ENCODE peak calls at places on chromosomes 12 and 14, in six cellular contexts. One of them, this sample, is unnamed.
A peak's percentile ranks its signal among the peaks of the same experiment; 100 is the strongest.

GRCh38 chr14:68297871-68298468 is 478.4 kb downstream of the RAD51B start:
- DNase-seq in WTC11: peak; percentile 28
- DNase-seq in heart left ventricle: no peak
- DNase-seq in breast epithelium: no peak
- DNase-seq in epithelial cell of esophagus: no peak
- DNase-seq in GM23338: peak; percentile 77
- DNase-seq in this sample: no peak

GRCh38 chr14:76936483-76936882 is 92.0 kb downstream of the IRF2BPL start:
- DNase-seq in epithelial cell of esophagus: no peak
- DNase-seq in heart left ventricle: peak; percentile 70
- DNase-seq in WTC11: no peak
- DNase-seq in GM23338: no peak
- DNase-seq in breast epithelium: no peak
- DNase-seq in this sample: no peak

GRCh38 chr12:62817556-62818271 is 117.2 kb downstream of the PPM1H start:
- DNase-seq in heart left ventricle: no peak
- DNase-seq in WTC11: no peak
- DNase-seq in epithelial cell of esophagus: peak; percentile 10
- DNase-seq in breast epithelium: no peak
- DNase-seq in GM23338: no peak
- DNase-seq in this sample: no peak

GRCh38 chr12:120584343-120585149 is 3.3 kb upstream of the POP5 start:
- DNase-seq in breast epithelium: peak; percentile 19
- DNase-seq in WTC11: peak; percentile 71
- DNase-seq in heart left ventricle: peak; percentile 62
- DNase-seq in GM23338: peak; percentile 72
- DNase-seq in epithelial cell of esophagus: peak; percentile 37
- DNase-seq in this sample: peak; percentile 32

GRCh38 chr14:103502877-103503276 is 19.8 kb downstream of the CKB start:
- DNase-seq in epithelial cell of esophagus: no peak
- DNase-seq in GM23338: no peak
- DNase-seq in WTC11: no peak
- DNase-seq in heart left ventricle: no peak
- DNase-seq in breast epithelium: no peak
- DNase-seq in this sample: no peak

GRCh38 chr14:65446159-65446558 is 33.6 kb downstream of the FUT8 start:
- DNase-seq in epithelial cell of esophagus: peak; percentile 62
- DNase-seq in breast epithelium: no peak
- DNase-seq in WTC11: no peak
- DNase-seq in heart left ventricle: no peak
- DNase-seq in GM23338: no peak
- DNase-seq in this sample: no peak

GRCh38 chr14:91354979-91355685 is 62.5 kb downstream of the CCDC88C start:
- DNase-seq in breast epithelium: no peak
- DNase-seq in epithelial cell of esophagus: no peak
- DNase-seq in WTC11: peak; percentile 83
- DNase-seq in GM23338: peak; percentile 82
- DNase-seq in heart left ventricle: no peak
- DNase-seq in this sample: no peak

GRCh38 chr14:50633954-50634353 is 34.2 kb downstream of the SAV1 start:
- DNase-seq in epithelial cell of esophagus: no peak
- DNase-seq in breast epithelium: no peak
- DNase-seq in WTC11: no peak
- DNase-seq in GM23338: no peak
- DNase-seq in heart left ventricle: no peak
- DNase-seq in this sample: no peak

GRCh38 chr12:76643438-76643837 is 83.9 kb upstream of the OSBPL8 start:
- DNase-seq in epithelial cell of esophagus: no peak
- DNase-seq in heart left ventricle: no peak
- DNase-seq in breast epithelium: no peak
- DNase-seq in WTC11: no peak
- DNase-seq in GM23338: no peak
- DNase-seq in this sample: no peak

GRCh38 chr14:68694516-68695235 is 98.2 kb downstream of the ZFP36L1 start:
- DNase-seq in GM23338: no peak
- DNase-seq in WTC11: no peak
- DNase-seq in heart left ventricle: no peak
- DNase-seq in breast epithelium: no peak
- DNase-seq in epithelial cell of esophagus: no peak
- DNase-seq in this sample: no peak

GRCh38 chr14:52913271-52913670 is 37.6 kb downstream of the FERMT2 start:
- DNase-seq in breast epithelium: no peak
- DNase-seq in heart left ventricle: no peak
- DNase-seq in WTC11: no peak
- DNase-seq in epithelial cell of esophagus: no peak
- DNase-seq in GM23338: no peak
- DNase-seq in this sample: no peak

GRCh38 chr12:19575307-19576243 is 136.3 kb downstream of the AEBP2 start:
- DNase-seq in GM23338: no peak
- DNase-seq in heart left ventricle: peak; percentile 69
- DNase-seq in breast epithelium: peak; percentile 43
- DNase-seq in WTC11: no peak
- DNase-seq in epithelial cell of esophagus: peak; percentile 43
- DNase-seq in this sample: peak; percentile 51

GRCh38 chr12:112148031-112148513 is 22.7 kb downstream of the TRAFD1 start:
- DNase-seq in epithelial cell of esophagus: peak; percentile 87
- DNase-seq in breast epithelium: no peak
- DNase-seq in heart left ventricle: no peak
- DNase-seq in WTC11: no peak
- DNase-seq in GM23338: no peak
- DNase-seq in this sample: peak; percentile 65

DNA sequence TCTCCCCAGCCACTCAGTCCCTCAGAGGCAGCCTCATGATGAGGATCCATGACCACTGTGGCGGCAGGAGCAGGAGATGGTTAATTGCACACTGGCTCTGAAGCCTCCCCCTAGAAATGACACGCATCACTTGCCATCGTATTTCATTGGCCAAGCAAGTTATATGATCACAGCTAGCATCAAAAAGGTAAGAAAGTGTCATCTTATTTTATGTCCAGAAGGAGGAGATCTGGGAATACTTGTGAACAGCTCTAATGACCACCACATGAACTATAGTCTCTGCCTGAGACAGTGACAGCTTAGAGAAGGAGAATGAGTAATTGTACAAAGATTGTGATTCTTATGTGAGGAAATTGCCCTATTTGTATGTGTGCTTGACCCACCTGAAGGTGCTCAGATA is 363.4 kb downstream of the NUAK1 start:
- DNase-seq in GM23338: no peak
- DNase-seq in heart left ventricle: no peak
- DNase-seq in epithelial cell of esophagus: peak; percentile 38
- DNase-seq in breast epithelium: no peak
- DNase-seq in WTC11: no peak
- DNase-seq in this sample: no peak
- TF ChIP-seq CTCF in GM23338: no peak
- TF ChIP-seq CTCF in heart left ventricle: peak; percentile 27
- TF ChIP-seq CTCF in epithelial cell of esophagus: peak; percentile 20
- TF ChIP-seq CTCF in breast epithelium: no peak
- TF ChIP-seq CTCF in WTC11: no peak
- TF ChIP-seq CTCF in this sample: no peak

DNA sequence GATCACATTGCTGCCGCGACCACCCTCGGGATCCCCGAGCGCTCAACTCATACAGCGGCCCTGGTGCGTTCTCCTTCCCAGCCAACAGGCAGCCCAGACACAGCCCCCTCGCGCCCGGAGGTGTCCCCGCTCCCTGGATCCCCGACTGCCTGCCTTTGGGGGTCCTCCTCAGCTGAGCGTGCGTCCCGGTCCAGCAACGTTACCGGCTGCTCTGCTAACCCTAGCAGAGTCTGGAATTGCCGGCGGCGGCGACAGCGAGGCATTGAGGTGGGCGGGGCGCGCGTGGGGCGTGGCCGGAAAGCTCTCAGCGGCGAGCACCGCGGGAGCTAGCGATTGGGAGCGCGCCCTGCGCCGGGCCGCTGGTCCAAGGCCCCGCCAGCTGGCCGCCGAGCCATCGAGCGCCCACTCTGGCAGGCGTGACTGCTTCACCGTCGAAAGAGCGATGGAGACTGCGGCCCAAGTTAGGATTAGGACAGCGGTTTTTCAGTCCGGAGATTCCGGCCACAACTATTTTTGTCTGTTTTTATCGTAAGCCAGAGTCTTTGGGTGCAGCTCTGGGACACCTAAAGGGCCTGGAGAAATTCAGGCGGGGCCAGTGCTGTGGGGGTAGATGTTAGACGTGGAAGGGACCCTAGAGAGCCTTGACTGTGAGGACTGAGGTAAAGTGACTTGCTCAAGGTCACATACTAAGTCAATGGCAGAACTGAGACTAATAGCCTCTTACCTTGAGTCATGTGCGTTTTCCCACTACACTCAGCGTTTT is at the start of gene HEATR5A:
- DNase-seq in heart left ventricle: peak; percentile 97
- DNase-seq in GM23338: peak; percentile 96
- DNase-seq in epithelial cell of esophagus: peak; percentile 96
- DNase-seq in breast epithelium: peak; percentile 88
- DNase-seq in WTC11: peak; percentile 96
- DNase-seq in this sample: peak; percentile 89
- TF ChIP-seq CTCF in heart left ventricle: no peak
- TF ChIP-seq CTCF in GM23338: peak; percentile 32
- TF ChIP-seq CTCF in epithelial cell of esophagus: no peak
- TF ChIP-seq CTCF in breast epithelium: no peak
- TF ChIP-seq CTCF in WTC11: no peak
- TF ChIP-seq CTCF in this sample: no peak

GRCh38 chr12:130858084-130858483 is 13.8 kb upstream of the RAN start:
- DNase-seq in heart left ventricle: no peak
- DNase-seq in GM23338: no peak
- DNase-seq in epithelial cell of esophagus: no peak
- DNase-seq in WTC11: no peak
- DNase-seq in breast epithelium: no peak
- DNase-seq in this sample: no peak
- TF ChIP-seq CTCF in heart left ventricle: no peak
- TF ChIP-seq CTCF in GM23338: peak; percentile 13
- TF ChIP-seq CTCF in epithelial cell of esophagus: no peak
- TF ChIP-seq CTCF in WTC11: no peak
- TF ChIP-seq CTCF in breast epithelium: no peak
- TF ChIP-seq CTCF in this sample: peak; percentile 44

DNA sequence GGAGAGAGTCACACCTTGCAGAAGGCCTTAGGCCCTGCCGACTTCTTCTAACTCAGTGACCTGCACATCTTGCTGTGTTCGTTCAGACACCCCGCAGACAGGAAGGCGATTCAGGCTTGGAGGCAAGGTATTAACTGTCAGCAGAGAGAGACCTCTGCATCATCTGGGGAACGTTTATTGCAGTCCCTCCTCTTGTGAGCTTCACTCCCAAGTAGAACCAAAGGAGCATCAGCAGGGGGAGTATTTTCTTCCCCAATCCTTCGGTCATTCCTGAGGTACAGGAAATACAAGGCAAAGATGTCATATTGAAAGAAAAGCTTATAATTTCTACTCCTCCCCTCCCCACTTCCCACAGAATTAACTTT is 217.9 kb downstream of the CRADD start:
- DNase-seq in breast epithelium: no peak
- DNase-seq in epithelial cell of esophagus: no peak
- DNase-seq in GM23338: peak; percentile 23
- DNase-seq in heart left ventricle: no peak
- DNase-seq in WTC11: no peak
- DNase-seq in this sample: no peak
- TF ChIP-seq CTCF in breast epithelium: no peak
- TF ChIP-seq CTCF in epithelial cell of esophagus: no peak
- TF ChIP-seq CTCF in GM23338: peak; percentile 46
- TF ChIP-seq CTCF in heart left ventricle: no peak
- TF ChIP-seq CTCF in WTC11: no peak
- TF ChIP-seq CTCF in this sample: no peak

GRCh38 chr14:71932229-71932951 is at the start of gene RGS6:
- DNase-seq in GM23338: peak; percentile 92
- DNase-seq in epithelial cell of esophagus: peak; percentile 75
- DNase-seq in breast epithelium: peak; percentile 20
- DNase-seq in heart left ventricle: peak; percentile 42
- DNase-seq in WTC11: peak; percentile 82
- DNase-seq in this sample: peak; percentile 36
- TF ChIP-seq CTCF in GM23338: peak; percentile 53
- TF ChIP-seq CTCF in epithelial cell of esophagus: peak; percentile 12
- TF ChIP-seq CTCF in breast epithelium: no peak
- TF ChIP-seq CTCF in heart left ventricle: peak; percentile 9
- TF ChIP-seq CTCF in WTC11: no peak
- TF ChIP-seq CTCF in this sample: no peak

GRCh38 chr14:79011920-79012204 is 841.7 kb downstream of the NRXN3 start:
- DNase-seq in epithelial cell of esophagus: no peak
- DNase-seq in heart left ventricle: no peak
- DNase-seq in breast epithelium: no peak
- DNase-seq in WTC11: no peak
- DNase-seq in GM23338: no peak
- DNase-seq in this sample: no peak

GRCh38 chr14:79018846-79019245 is 848.7 kb downstream of the NRXN3 start:
- DNase-seq in GM23338: no peak
- DNase-seq in WTC11: no peak
- DNase-seq in breast epithelium: no peak
- DNase-seq in heart left ventricle: no peak
- DNase-seq in epithelial cell of esophagus: peak; percentile 51
- DNase-seq in this sample: no peak

GRCh38 chr14:79021756-79022155 is 851.6 kb downstream of the NRXN3 start:
- DNase-seq in breast epithelium: no peak
- DNase-seq in heart left ventricle: no peak
- DNase-seq in GM23338: no peak
- DNase-seq in epithelial cell of esophagus: no peak
- DNase-seq in WTC11: no peak
- DNase-seq in this sample: no peak

GRCh38 chr14:79016828-79017505 is 846.8 kb downstream of the NRXN3 start:
- DNase-seq in breast epithelium: no peak
- DNase-seq in WTC11: no peak
- DNase-seq in GM23338: no peak
- DNase-seq in epithelial cell of esophagus: peak; percentile 47
- DNase-seq in heart left ventricle: no peak
- DNase-seq in this sample: no peak

GRCh38 chr14:79017561-79017960 is 847.4 kb downstream of the NRXN3 start:
- DNase-seq in breast epithelium: no peak
- DNase-seq in GM23338: no peak
- DNase-seq in epithelial cell of esophagus: no peak
- DNase-seq in WTC11: no peak
- DNase-seq in heart left ventricle: no peak
- DNase-seq in this sample: no peak
- TF ChIP-seq CTCF in breast epithelium: no peak
- TF ChIP-seq CTCF in GM23338: no peak
- TF ChIP-seq CTCF in epithelial cell of esophagus: no peak
- TF ChIP-seq CTCF in WTC11: no peak
- TF ChIP-seq CTCF in heart left ventricle: no peak
- TF ChIP-seq CTCF in this sample: no peak

GRCh38 chr14:96686126-96686525 is 111.1 kb upstream of the VRK1 start:
- DNase-seq in GM23338: no peak
- DNase-seq in heart left ventricle: no peak
- DNase-seq in WTC11: no peak
- DNase-seq in epithelial cell of esophagus: no peak
- DNase-seq in breast epithelium: no peak
- DNase-seq in this sample: no peak
- TF ChIP-seq CTCF in GM23338: no peak
- TF ChIP-seq CTCF in heart left ventricle: no peak
- TF ChIP-seq CTCF in WTC11: no peak
- TF ChIP-seq CTCF in epithelial cell of esophagus: no peak
- TF ChIP-seq CTCF in breast epithelium: no peak
- TF ChIP-seq CTCF in this sample: no peak

GRCh38 chr12:90854136-90854689 is 100.8 kb downstream of the CCER1 start:
- DNase-seq in heart left ventricle: no peak
- DNase-seq in WTC11: no peak
- DNase-seq in epithelial cell of esophagus: peak; percentile 56
- DNase-seq in GM23338: peak; percentile 78
- DNase-seq in breast epithelium: no peak
- DNase-seq in this sample: no peak
- TF ChIP-seq CTCF in heart left ventricle: peak; percentile 63
- TF ChIP-seq CTCF in WTC11: peak; percentile 43
- TF ChIP-seq CTCF in epithelial cell of esophagus: peak; percentile 78
- TF ChIP-seq CTCF in GM23338: peak; percentile 79
- TF ChIP-seq CTCF in breast epithelium: peak; percentile 43
- TF ChIP-seq CTCF in this sample: peak; percentile 88